ENCODE peak calls at places on chromosome 17, in five cellular contexts. O, I, M, J and A are unnamed samples.

GRCh38 chr17:80220709-80221215 is 535 bp downstream of the SLC26A11 start:
- DNase-seq in O (no peak), I (no peak), M (peak), J (peak), A (no peak)

GRCh38 chr17:412211-413015 is 59.8 kb upstream of the RPH3AL start:
- DNase-seq in O (no peak), I (peak), M (peak), J (peak), A (no peak)

GRCh38 chr17:39981207-39982068 is 831 bp downstream of the PSMD3 start:
- DNase-seq in O (no peak), I (no peak), M (no peak), J (no peak), A (no peak)

GRCh38 chr17:80260791-80261158 is at the start of gene RNF213:
- DNase-seq in O (peak), I (no peak), M (peak), J (no peak), A (peak)

GRCh38 chr17:82434216-82434565 is 15.8 kb upstream of the OGFOD3 start:
- DNase-seq in O (no peak), I (no peak), M (no peak), J (no peak), A (no peak)

GRCh38 chr17:142876-143784 is 5.8 kb downstream of the SCGB1C2 start:
- DNase-seq in O (no peak), I (no peak), M (no peak), J (peak), A (no peak)

GRCh38 chr17:333626-334396 is 18.8 kb downstream of the RPH3AL start:
- DNase-seq in O (peak), I (peak), M (peak), J (peak), A (no peak)

GRCh38 chr17:50891577-50891989 is 25.4 kb upstream of the TOB1 start:
- DNase-seq in O (no peak), I (no peak), M (no peak), J (no peak), A (no peak)

GRCh38 chr17:13395346-13395745 is 206.4 kb downstream of the HS3ST3A1 start:
- DNase-seq in O (no peak), I (no peak), M (no peak), J (no peak), A (no peak)

GRCh38 chr17:33370384-33370783 is 77.3 kb upstream of the ASIC2 start:
- DNase-seq in O (no peak), I (no peak), M (no peak), J (no peak), A (no peak)

GRCh38 chr17:5331506-5331905 is 49.4 kb downstream of the RABEP1 start:
- DNase-seq in O (no peak), I (no peak), M (no peak), J (no peak), A (no peak)

GRCh38 chr17:56597495-56597990 is 4.0 kb downstream of the NOG start:
- DNase-seq in O (no peak), I (no peak), M (no peak), J (no peak), A (no peak)
- H3K4me3 ChIP-seq in O (peak), I (peak), M (peak), J (peak), A (no peak)

DNA sequence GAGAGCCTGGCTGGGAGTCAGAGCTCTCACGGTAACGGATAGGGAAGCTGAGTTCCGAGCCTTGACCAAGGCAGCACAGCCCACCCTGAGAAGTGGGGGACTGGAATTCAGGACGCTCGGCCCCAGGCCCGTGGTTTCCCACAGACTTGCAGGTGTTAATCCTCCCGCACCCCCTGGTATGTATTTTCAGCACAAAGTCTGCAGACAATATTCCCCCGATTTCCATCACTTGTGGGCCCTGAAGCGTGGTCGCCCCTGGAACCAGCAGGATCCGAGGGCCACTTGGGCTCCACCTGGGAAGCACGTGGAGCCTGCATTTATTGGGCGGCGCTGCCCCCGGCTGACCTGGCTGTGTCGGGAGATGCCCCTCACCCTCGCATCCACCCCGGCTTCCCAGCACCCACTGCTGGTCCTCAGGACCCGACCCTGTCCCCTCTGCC is 60.2 kb downstream of the WSB1 start:
- DNase-seq in O (no peak), I (no peak), M (no peak), J (no peak), A (no peak)
- H3K4me3 ChIP-seq in O (peak), I (peak), M (peak), J (peak), A (peak)

DNA sequence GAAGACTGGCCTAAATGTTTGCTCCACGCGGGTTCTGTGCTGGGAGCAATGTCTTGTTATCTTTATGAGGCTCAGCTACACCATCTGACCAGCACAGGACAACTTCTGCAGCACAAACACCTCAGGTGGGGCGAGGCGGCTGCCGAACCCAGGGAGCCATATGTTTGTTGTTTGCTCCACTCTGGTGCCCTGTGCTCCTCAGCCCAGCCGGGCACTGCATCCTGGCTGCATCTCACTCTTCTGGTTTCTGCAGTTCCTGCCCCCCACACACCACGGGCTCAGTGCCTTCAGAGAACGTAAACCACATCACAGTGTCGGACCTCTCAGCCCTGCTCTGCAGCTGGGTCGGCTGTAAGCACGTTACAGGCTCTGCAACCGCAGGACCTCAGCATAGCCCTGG is 32.4 kb downstream of the MXRA7 start:
- DNase-seq in O (no peak), I (no peak), M (peak), J (no peak), A (no peak)
- H3K4me3 ChIP-seq in O (no peak), I (no peak), M (peak), J (no peak), A (no peak)

GRCh38 chr17:2215616-2216364 is 87.8 kb downstream of the SMG6 start:
- DNase-seq in O (peak), I (peak), M (peak), J (peak), A (peak)
- H3K4me3 ChIP-seq in O (peak), I (peak), M (peak), J (peak), A (peak)

GRCh38 chr17:38574712-38575111 is 31.0 kb downstream of the SRCIN1 start:
- DNase-seq in O (no peak), I (no peak), M (no peak), J (no peak), A (no peak)

GRCh38 chr17:38572665-38573365 is 32.9 kb downstream of the SRCIN1 start:
- DNase-seq in O (no peak), I (no peak), M (no peak), J (peak), A (no peak)

GRCh38 chr17:38569701-38570512 is 35.8 kb downstream of the SRCIN1 start:
- DNase-seq in O (no peak), I (no peak), M (no peak), J (peak), A (no peak)

GRCh38 chr17:38571833-38572274 is 33.9 kb downstream of the SRCIN1 start:
- DNase-seq in O (no peak), I (no peak), M (no peak), J (no peak), A (no peak)

GRCh38 chr17:38572292-38572664 is 33.5 kb downstream of the SRCIN1 start:
- DNase-seq in O (no peak), I (no peak), M (no peak), J (no peak), A (no peak)
- H3K4me3 ChIP-seq in O (peak), I (no peak), M (no peak), J (peak), A (peak)

DNA sequence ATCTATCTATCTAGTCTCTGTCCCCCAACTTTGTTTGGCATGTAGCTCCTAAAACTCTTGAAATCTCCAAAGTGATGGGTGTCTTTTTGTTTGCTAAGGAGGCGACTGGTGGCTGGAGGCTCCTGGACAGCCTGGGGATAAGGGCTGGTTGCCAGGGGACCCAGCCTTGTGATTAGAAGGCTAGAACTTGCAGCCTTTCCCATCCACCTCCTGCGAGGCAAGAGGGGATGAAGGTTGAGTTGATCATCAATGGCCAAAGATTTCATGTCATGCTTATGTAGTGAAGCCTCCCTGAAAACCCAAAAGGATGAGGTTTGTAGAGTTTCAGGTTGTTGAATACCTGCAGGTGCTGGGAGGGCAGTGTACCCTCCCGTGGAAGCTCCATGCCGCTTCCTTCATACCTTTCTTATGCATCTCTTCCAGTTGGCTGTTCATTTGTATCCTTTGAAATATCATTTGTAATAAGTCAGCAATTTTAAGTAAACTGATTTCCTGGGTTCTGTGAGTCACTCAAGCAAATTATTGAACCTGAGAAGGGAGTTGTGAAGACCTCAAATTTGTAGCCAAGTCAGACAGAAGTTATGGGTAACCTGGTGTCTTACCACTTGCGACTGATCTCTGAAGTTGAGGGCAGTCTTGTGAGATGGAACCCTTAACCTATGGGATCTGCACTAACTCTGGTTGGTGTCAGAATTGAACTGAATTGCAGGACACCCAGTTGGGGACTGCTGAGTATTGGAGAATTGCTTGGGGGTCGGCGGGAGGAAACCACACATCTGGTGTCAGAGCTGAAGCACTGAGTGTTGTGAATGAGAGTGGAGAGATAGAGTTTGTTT is 202.5 kb downstream of the SEC14L1 start:
- DNase-seq in O (no peak), I (no peak), M (no peak), J (no peak), A (no peak)
- H3K4me3 ChIP-seq in O (no peak), I (no peak), M (peak), J (no peak), A (no peak)

GRCh38 chr17:63317166-63317845 is 128.8 kb downstream of the CYB561 start:
- DNase-seq in O (no peak), I (no peak), M (no peak), J (no peak), A (no peak)
- H3K4me3 ChIP-seq in O (no peak), I (no peak), M (no peak), J (no peak), A (no peak)

GRCh38 chr17:45238155-45238774 is 16.6 kb downstream of the FMNL1 start:
- DNase-seq in O (no peak), I (no peak), M (no peak), J (no peak), A (no peak)

GRCh38 chr17:45242015-45242414 is 19.9 kb downstream of the SPATA32 start:
- DNase-seq in O (no peak), I (no peak), M (no peak), J (no peak), A (no peak)

GRCh38 chr17:45241315-45242011 is 19.8 kb downstream of the FMNL1 start:
- DNase-seq in O (no peak), I (no peak), M (no peak), J (peak), A (no peak)

GRCh38 chr17:45243750-45244149 is 18.1 kb downstream of the SPATA32 start:
- DNase-seq in O (no peak), I (no peak), M (no peak), J (peak), A (no peak)

GRCh38 chr17:45240905-45241314 is 19.2 kb downstream of the FMNL1 start:
- DNase-seq in O (no peak), I (no peak), M (no peak), J (peak), A (no peak)
- H3K4me3 ChIP-seq in O (peak), I (no peak), M (no peak), J (peak), A (no peak)

GRCh38 chr17:55749985-55750384 is 866 bp upstream of the PCTP start:
- DNase-seq in O (no peak), I (no peak), M (no peak), J (no peak), A (no peak)
- H3K4me3 ChIP-seq in O (no peak), I (no peak), M (no peak), J (no peak), A (no peak)